ENCODE peak calls at places on chromosomes 12 and 14, in eight cellular contexts. W is GM12865; G is astrocyte of the spinal cord; B is CD4-positive, alpha-beta T cell; V is endothelial cell; I is PC-3; M is A549; L is cardiac muscle cell. X is an unnamed sample.

GRCh38 chr12:53180931-53181645 is 363 bp upstream of the CSAD start:
- DNase-seq in W (peak; percentile 91), G (peak; percentile 44), B (peak; percentile 80), V (peak; percentile 86), I (peak; percentile 86), M (peak; percentile 88), L (peak; percentile 82), X (peak; percentile 77)

GRCh38 chr12:6791931-6792520 is 2.7 kb downstream of the CD4 start:
- DNase-seq in W (no peak), G (no peak), B (no peak), V (no peak), I (no peak), M (no peak), L (no peak), X (no peak)

GRCh38 chr14:35368583-35368982 is 36.0 kb downstream of the NFKBIA start:
- DNase-seq in W (no peak), G (no peak), B (no peak), V (no peak), I (no peak), M (no peak), L (peak; percentile 22), X (no peak)

GRCh38 chr14:75188520-75189267 is 12.3 kb upstream of the TMED10 start:
- DNase-seq in W (peak; percentile 75), G (no peak), B (no peak), V (no peak), I (no peak), M (no peak), L (no peak), X (no peak)

GRCh38 chr12:47822386-47822785 is 2.7 kb upstream of the HDAC7 start:
- DNase-seq in W (no peak), G (no peak), B (no peak), V (no peak), I (no peak), M (no peak), L (no peak), X (no peak)

GRCh38 chr14:31934767-31935266 is 142.3 kb upstream of the ARHGAP5 start:
- DNase-seq in W (peak; percentile 10), G (peak; percentile 58), B (no peak), V (peak; percentile 32), I (peak; percentile 61), M (peak; percentile 87), L (peak; percentile 81), X (no peak)

GRCh38 chr14:22820731-22821130 is 5.5 kb upstream of the SLC7A7 start:
- DNase-seq in W (no peak), G (no peak), B (no peak), V (no peak), I (peak; percentile 75), M (peak; percentile 28), L (peak; percentile 15), X (no peak)

GRCh38 chr12:48414046-48414445 is 58.3 kb upstream of the ANP32D start:
- DNase-seq in W (no peak), G (no peak), B (no peak), V (no peak), I (no peak), M (no peak), L (peak; percentile 30), X (no peak)

GRCh38 chr12:58645946-58646345 is 274.4 kb downstream of the LRIG3 start:
- DNase-seq in W (no peak), G (no peak), B (no peak), V (no peak), I (no peak), M (no peak), L (no peak), X (no peak)

GRCh38 chr12:100497105-100497795 is 23.6 kb downstream of the NR1H4 start:
- DNase-seq in W (no peak), G (no peak), B (no peak), V (no peak), I (no peak), M (no peak), L (no peak), X (no peak)

GRCh38 chr12:14664434-14665023 is 31.9 kb downstream of the GUCY2C start:
- DNase-seq in W (peak; percentile 62), G (peak; percentile 27), B (peak; percentile 12), V (no peak), I (peak; percentile 66), M (peak; percentile 58), L (peak; percentile 61), X (no peak)

GRCh38 chr14:89702151-89702936 is 252.2 kb downstream of the EFCAB11 start:
- DNase-seq in W (peak; percentile 12), G (peak; percentile 54), B (no peak), V (no peak), I (no peak), M (no peak), L (peak; percentile 59), X (no peak)

GRCh38 chr12:122853582-122854245 is 18.5 kb downstream of the HIP1R start:
- DNase-seq in W (no peak), G (no peak), B (no peak), V (no peak), I (no peak), M (no peak), L (no peak), X (no peak)

GRCh38 chr12:107448198-107448597 is 237.4 kb upstream of the PWP1 start:
- DNase-seq in W (peak; percentile 18), G (no peak), B (no peak), V (peak; percentile 72), I (peak; percentile 25), M (peak; percentile 37), L (peak; percentile 8), X (no peak)

GRCh38 chr14:74500417-74501134 is 7.0 kb downstream of the ISCA2 start:
- DNase-seq in W (no peak), G (no peak), B (no peak), V (peak; percentile 39), I (no peak), M (no peak), L (no peak), X (no peak)

GRCh38 chr12:30754750-30755394 is at the start of gene CAPRIN2:
- DNase-seq in W (peak; percentile 96), G (peak; percentile 98), B (peak; percentile 91), V (peak; percentile 90), I (peak; percentile 91), M (peak; percentile 97), L (peak; percentile 99), X (peak; percentile 100)

GRCh38 chr12:12508612-12509011 is 54.1 kb downstream of the DUSP16 start:
- DNase-seq in W (no peak), G (no peak), B (no peak), V (no peak), I (no peak), M (no peak), L (peak; percentile 68), X (no peak)

GRCh38 chr12:122040579-122041386 is 19.1 kb downstream of the BCL7A start:
- DNase-seq in W (no peak), G (no peak), B (no peak), V (no peak), I (no peak), M (peak; percentile 95), L (no peak), X (no peak)

GRCh38 chr14:69797573-69798338 is 715 bp upstream of the SLC10A1 start:
- DNase-seq in W (no peak), G (no peak), B (no peak), V (no peak), I (no peak), M (no peak), L (peak; percentile 27), X (no peak)

GRCh38 chr12:25743679-25744078 is 190.6 kb upstream of the LMNTD1 start:
- DNase-seq in W (no peak), G (no peak), B (no peak), V (no peak), I (no peak), M (no peak), L (no peak), X (no peak)

GRCh38 chr12:25740617-25741016 is 187.5 kb upstream of the LMNTD1 start:
- DNase-seq in W (no peak), G (no peak), B (no peak), V (no peak), I (no peak), M (no peak), L (no peak), X (no peak)

GRCh38 chr12:25745281-25745680 is 192.2 kb upstream of the LMNTD1 start:
- DNase-seq in W (no peak), G (no peak), B (no peak), V (no peak), I (no peak), M (no peak), L (no peak), X (no peak)

GRCh38 chr12:25741917-25742316 is 188.8 kb upstream of the LMNTD1 start:
- DNase-seq in W (no peak), G (no peak), B (no peak), V (no peak), I (no peak), M (no peak), L (no peak), X (no peak)

GRCh38 chr12:25744334-25744733 is 191.3 kb upstream of the LMNTD1 start:
- DNase-seq in W (no peak), G (no peak), B (no peak), V (no peak), I (no peak), M (no peak), L (peak; percentile 26), X (no peak)
- TF ChIP-seq CTCF in W (no peak), G (no peak), B (no peak), V (no peak), I (no peak), M (no peak), L (no peak), X (no peak)

GRCh38 chr12:126856958-126857357 is 1410.0 kb upstream of the TMEM132C start:
- DNase-seq in W (no peak), G (no peak), B (no peak), V (no peak), I (no peak), M (no peak), L (no peak), X (no peak)
- TF ChIP-seq CTCF in W (no peak), G (no peak), B (no peak), V (no peak), I (peak; percentile 40), M (no peak), L (no peak), X (no peak)

GRCh38 chr12:117058442-117059072 is 40.7 kb downstream of the TESC start:
- DNase-seq in W (no peak), G (no peak), B (no peak), V (no peak), I (no peak), M (no peak), L (no peak), X (no peak)
- TF ChIP-seq CTCF in W (no peak), G (no peak), B (no peak), V (no peak), I (no peak), M (no peak), L (no peak), X (no peak)

GRCh38 chr12:57216931-57217871 is 607 bp downstream of the NXPH4 start:
- DNase-seq in W (no peak), G (no peak), B (no peak), V (no peak), I (peak; percentile 41), M (no peak), L (no peak), X (no peak)

GRCh38 chr12:57215065-57215464 is 1.5 kb upstream of the NXPH4 start:
- DNase-seq in W (no peak), G (no peak), B (no peak), V (no peak), I (no peak), M (no peak), L (no peak), X (no peak)

GRCh38 chr12:57215668-57216013 is 953 bp upstream of the NXPH4 start:
- DNase-seq in W (peak; percentile 59), G (no peak), B (no peak), V (no peak), I (peak; percentile 34), M (no peak), L (no peak), X (no peak)

GRCh38 chr12:57214398-57214781 is 2.2 kb upstream of the NXPH4 start:
- DNase-seq in W (peak; percentile 66), G (peak; percentile 39), B (peak; percentile 59), V (peak; percentile 71), I (peak; percentile 72), M (peak; percentile 73), L (peak; percentile 60), X (peak; percentile 55)

GRCh38 chr12:57216014-57216891 is at the start of gene NXPH4:
- DNase-seq in W (no peak), G (no peak), B (peak; percentile 47), V (no peak), I (peak; percentile 40), M (no peak), L (no peak), X (no peak)
- TF ChIP-seq CTCF in W (no peak), G (no peak), B (no peak), V (no peak), I (no peak), M (peak; percentile 21), L (no peak), X (no peak)